ENCODE peak calls at places on chromosomes 11 and 22, in eight cellular contexts. A is stomach, G is sigmoid colon, W is HCT116, B is vagina, T is GM23338, H is spleen, M is esophagus muscularis mucosa. Y is an unnamed sample.

GRCh38 chr22:17943533-17944204 is 80.7 kb downstream of the MICAL3 start:
- DNase-seq in B (no peak), M (no peak), T (no peak), H (no peak), A (no peak), W (no peak), G (no peak), Y (peak)

GRCh38 chr11:18065572-18065971 is 19.5 kb upstream of the TPH1 start:
- DNase-seq in W (no peak), M (no peak), B (no peak), H (peak), A (no peak), T (no peak), G (no peak), Y (no peak)

GRCh38 chr11:69002743-69003231 is 10.3 kb downstream of the MRGPRF start:
- DNase-seq in M (no peak), T (no peak), H (no peak), A (no peak), W (no peak), B (no peak), G (peak), Y (no peak)

GRCh38 chr11:44535201-44535980 is 30.1 kb upstream of the CD82 start:
- DNase-seq in W (no peak), B (no peak), H (no peak), M (no peak), T (no peak), G (no peak), A (no peak), Y (no peak)

GRCh38 chr11:65708451-65708850 is 3.6 kb upstream of the KAT5 start:
- DNase-seq in G (no peak), B (no peak), M (no peak), H (no peak), A (no peak), W (no peak), T (no peak), Y (no peak)

GRCh38 chr22:38114484-38115398 is 4.3 kb upstream of the BAIAP2L2 start:
- DNase-seq in H (peak), B (no peak), T (peak), M (peak), A (peak), G (peak), W (peak), Y (peak)

GRCh38 chr22:40602231-40602630 is 34.3 kb downstream of the MRTFA start:
- DNase-seq in W (no peak), G (no peak), M (no peak), A (no peak), H (no peak), B (no peak), T (no peak), Y (no peak)

GRCh38 chr11:126329644-126330200 is 25.8 kb upstream of the ST3GAL4 start:
- DNase-seq in A (no peak), W (no peak), G (no peak), M (no peak), H (no peak), B (no peak), T (no peak), Y (no peak)

GRCh38 chr11:113148652-113149051 is 165.7 kb upstream of the TTC12 start:
- DNase-seq in W (no peak), H (no peak), B (no peak), A (no peak), G (no peak), M (no peak), T (peak), Y (no peak)

DNA sequence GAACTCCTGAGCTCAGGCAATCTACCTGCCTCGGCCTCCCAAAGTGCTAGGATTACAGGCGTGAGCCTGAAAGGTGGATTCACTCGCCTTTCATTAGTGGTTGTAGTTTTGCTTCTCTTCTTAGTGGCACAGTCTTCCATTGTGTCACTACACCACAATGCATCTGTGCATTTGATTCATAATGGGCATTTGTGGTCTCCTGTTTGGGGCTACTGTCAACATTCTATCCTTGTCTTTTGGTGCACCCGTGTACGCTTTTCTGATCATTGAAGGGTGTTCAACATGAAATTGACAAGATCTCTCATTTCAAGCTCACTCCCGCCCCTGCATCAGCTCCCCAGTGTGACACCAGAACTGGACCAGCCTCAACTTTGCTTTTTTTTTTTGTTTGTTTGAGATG is 2.0 kb upstream of the SYT12 start:
- DNase-seq in H (no peak), M (no peak), B (no peak), T (no peak), W (no peak), A (no peak), G (no peak), Y (no peak)
- H3K27ac ChIP-seq in H (no peak), M (no peak), B (no peak), T (no peak), W (no peak), A (no peak), G (no peak), Y (no peak)

GRCh38 chr11:32891657-32892354 is 805 bp upstream of the QSER1 start:
- DNase-seq in M (no peak), A (no peak), T (peak), H (no peak), G (no peak), W (no peak), B (no peak), Y (peak)

GRCh38 chr11:32893091-32893946 is 708 bp downstream of the QSER1 start:
- DNase-seq in H (peak), T (peak), A (peak), M (no peak), G (peak), B (no peak), W (no peak), Y (peak)

GRCh38 chr11:32895471-32895870 is 2.9 kb downstream of the QSER1 start:
- DNase-seq in G (no peak), H (no peak), W (no peak), M (no peak), B (no peak), A (no peak), T (no peak), Y (no peak)

GRCh38 chr11:32892355-32893090 is at the start of gene QSER1:
- DNase-seq in H (peak), W (no peak), G (peak), T (peak), M (peak), A (peak), B (no peak), Y (peak)

DNA sequence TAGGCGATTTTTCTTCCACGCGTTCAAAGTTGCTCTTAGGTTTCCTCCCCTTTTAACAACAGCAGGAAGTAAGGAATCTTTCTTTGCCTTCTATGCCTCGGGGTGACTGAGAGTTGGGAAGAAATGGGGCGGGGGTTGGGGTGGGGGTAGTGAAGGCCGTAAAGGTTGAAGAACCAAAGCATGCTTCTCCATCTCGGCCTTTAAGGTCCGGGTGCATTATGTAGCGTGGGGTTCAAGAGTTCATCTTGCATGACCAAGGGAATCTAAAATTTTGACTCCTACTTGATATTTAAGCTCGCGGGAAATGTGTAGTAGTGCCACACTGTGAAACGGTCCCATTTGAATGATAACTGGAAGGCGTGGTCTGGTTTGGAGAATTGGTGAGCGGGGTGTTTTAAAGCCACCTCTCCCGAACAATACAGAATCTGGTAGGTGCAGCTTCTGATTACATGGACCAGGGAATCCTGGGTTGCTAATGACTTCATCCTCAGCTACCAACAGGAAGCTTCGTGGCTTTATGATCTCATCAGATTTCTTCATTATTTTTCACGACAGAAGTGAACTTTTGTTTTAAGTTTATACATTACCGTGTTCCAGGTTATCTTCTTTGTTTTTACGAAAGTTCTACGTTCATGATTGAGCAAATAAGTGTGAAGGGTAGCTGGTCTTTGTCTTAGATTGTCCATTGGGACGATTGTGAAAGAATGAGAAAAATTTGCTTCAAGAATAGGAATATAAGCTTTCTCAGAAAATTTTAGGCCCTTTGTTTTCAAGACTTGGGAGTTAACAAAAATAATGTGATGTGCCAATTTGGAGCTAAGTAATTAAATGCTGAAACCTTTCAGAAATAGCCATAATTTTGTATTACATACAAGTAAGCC is 1.6 kb downstream of the QSER1 start:
- DNase-seq in T (peak), B (no peak), A (no peak), G (no peak), H (no peak), M (no peak), W (peak), Y (peak)
- TF ChIP-seq POLR2AphosphoS5 in T (peak), B (no peak), A (no peak), G (peak), H (no peak), M (peak), W (peak), Y (peak)

DNA sequence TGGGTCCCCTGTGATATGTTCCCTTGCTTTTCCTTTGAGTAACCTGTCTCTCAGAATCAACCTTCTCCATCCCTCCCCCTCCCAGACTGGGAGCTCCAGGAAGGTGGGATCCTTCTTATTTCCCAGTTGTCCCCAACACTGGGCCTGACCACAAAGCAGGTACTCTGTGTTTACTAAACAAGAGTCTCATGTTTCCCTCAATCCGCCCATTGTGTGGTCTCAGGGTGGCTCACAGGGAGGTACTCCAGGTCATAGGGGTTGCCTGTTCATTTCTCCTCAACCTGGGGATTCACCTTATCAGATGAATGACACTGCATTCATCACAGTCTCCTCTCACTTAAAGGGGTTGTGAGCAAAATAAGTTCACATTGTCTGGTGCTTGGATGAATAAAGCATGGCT is 26.4 kb upstream of the NAV2 start:
- DNase-seq in W (no peak), B (no peak), G (no peak), H (no peak), M (no peak), T (no peak), A (no peak), Y (no peak)
- H3K27ac ChIP-seq in W (no peak), B (no peak), G (peak), H (no peak), M (no peak), T (no peak), A (no peak), Y (no peak)

GRCh38 chr11:8684600-8685290 is 2.2 kb downstream of the RPL27A start:
- DNase-seq in M (no peak), H (no peak), T (no peak), G (no peak), B (no peak), A (no peak), W (no peak), Y (no peak)
- TF ChIP-seq POLR2AphosphoS5 in M (no peak), H (no peak), T (no peak), G (no peak), B (no peak), A (no peak), W (no peak), Y (no peak)

DNA sequence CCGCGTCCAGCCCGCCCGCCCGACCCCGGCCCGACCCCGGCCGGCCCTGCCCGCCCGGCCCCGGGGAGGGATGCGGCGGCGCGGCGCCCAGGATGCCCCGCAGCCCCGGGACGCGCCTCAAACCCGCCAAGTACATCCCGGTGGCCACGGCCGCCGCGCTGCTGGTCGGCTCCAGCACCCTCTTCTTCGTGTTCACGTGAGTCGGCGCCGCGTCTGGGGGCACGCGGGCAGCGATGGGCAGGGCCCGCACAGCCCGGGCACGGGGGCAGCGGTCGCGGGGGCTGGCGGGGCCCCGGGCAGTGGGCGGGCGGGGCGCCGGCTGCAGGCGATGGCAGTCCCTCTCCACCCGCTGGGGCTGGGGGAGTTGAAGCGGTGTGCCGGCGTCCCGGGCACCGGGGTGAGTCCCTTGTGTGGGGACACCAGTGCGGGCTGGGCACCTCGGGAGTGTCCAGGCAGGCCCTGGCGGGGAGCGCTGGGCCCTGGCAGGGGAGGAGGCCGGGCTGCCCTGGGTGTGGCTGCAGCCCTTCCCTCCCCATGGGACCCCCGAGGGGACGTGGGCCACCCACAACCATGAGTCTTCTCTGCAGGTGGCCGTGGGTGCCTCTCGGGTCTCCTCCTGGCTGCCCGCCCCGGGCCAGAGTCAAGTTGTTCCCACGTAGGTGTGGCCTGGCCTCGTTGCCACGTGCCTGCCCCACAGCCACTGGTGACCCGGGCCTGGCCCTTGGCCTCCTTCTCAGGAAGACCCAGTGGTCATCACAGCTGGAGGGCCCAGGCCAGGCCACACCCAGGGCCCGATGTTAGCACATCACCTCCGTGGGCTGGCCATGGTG is 467 bp downstream of the ZDHHC8 start:
- DNase-seq in B (no peak), T (no peak), G (peak), M (no peak), A (peak), W (no peak), H (peak), Y (no peak)
- H3K27ac ChIP-seq in B (peak), T (no peak), G (peak), M (peak), A (peak), W (peak), H (peak), Y (no peak)

DNA sequence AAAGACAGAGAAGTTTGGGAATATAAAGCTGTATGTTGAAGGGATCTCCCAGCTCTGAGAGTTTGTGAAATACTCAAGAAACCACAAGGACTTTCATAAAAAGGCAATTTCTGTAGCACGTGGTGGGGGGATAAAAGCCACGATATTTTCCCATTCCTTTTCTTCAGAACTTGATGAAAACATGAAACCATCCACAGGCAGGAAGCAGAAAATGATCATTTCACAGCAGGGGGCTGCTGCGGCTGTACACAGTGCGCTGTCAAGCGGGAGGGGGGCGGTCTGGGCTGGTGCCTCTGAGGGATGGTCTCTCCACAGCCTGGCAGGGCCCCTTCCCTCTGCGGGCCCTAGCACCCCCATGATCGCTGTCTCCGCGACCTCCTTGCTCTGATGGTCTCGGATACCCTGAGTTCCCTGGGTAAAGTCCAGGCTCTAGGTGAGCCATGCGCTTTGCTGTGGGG is 423.2 kb downstream of the MN1 start:
- DNase-seq in A (no peak), M (peak), H (no peak), T (no peak), W (no peak), G (no peak), B (no peak), Y (no peak)
- TF ChIP-seq POLR2AphosphoS5 in A (no peak), M (no peak), H (no peak), T (no peak), W (no peak), G (no peak), B (no peak), Y (no peak)

GRCh38 chr11:46353706-46354105 is 6.4 kb downstream of the DGKZ start:
- DNase-seq in B (no peak), H (no peak), A (no peak), T (no peak), M (no peak), W (no peak), G (no peak), Y (no peak)

GRCh38 chr11:46351606-46352005 is 4.3 kb downstream of the DGKZ start:
- DNase-seq in H (no peak), T (no peak), G (no peak), B (no peak), W (no peak), M (no peak), A (no peak), Y (no peak)

GRCh38 chr11:46350695-46351094 is 3.4 kb downstream of the DGKZ start:
- DNase-seq in H (no peak), W (no peak), B (no peak), T (no peak), G (no peak), M (no peak), A (no peak), Y (no peak)

GRCh38 chr11:46351148-46351547 is 3.9 kb downstream of the DGKZ start:
- DNase-seq in B (no peak), A (no peak), W (no peak), G (no peak), M (no peak), H (no peak), T (no peak), Y (no peak)

GRCh38 chr11:46352063-46352841 is 5.0 kb downstream of the DGKZ start:
- DNase-seq in W (no peak), M (no peak), A (peak), G (no peak), B (no peak), T (peak), H (peak), Y (peak)
- H3K27ac ChIP-seq in W (peak), M (peak), A (peak), G (peak), B (peak), T (peak), H (peak), Y (no peak)

DNA sequence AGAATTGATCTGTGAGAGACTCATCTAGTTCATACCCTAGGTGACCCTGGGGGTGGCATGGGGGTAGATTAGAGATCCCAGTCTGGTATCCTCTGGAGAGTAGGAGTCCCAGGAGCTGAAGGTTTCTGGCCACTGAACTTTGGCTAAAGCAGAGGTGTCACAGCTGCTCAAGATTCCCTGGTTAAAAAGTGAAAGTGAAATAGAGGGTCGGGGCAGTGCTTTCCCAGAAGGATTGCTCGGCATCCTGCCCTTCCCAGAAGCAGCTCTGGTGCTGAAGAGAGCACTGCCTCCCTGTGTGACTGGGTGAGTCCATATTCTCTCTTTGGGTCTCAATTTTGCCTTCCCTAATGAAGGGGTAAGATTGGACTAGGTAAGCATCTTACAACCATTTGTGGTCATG is 651 bp downstream of the IL18BP start:
- DNase-seq in G (peak), M (no peak), W (no peak), B (no peak), T (no peak), H (no peak), A (peak), Y (peak)
- TF ChIP-seq POLR2AphosphoS5 in G (no peak), M (no peak), W (no peak), B (no peak), T (no peak), H (no peak), A (no peak), Y (no peak)

DNA sequence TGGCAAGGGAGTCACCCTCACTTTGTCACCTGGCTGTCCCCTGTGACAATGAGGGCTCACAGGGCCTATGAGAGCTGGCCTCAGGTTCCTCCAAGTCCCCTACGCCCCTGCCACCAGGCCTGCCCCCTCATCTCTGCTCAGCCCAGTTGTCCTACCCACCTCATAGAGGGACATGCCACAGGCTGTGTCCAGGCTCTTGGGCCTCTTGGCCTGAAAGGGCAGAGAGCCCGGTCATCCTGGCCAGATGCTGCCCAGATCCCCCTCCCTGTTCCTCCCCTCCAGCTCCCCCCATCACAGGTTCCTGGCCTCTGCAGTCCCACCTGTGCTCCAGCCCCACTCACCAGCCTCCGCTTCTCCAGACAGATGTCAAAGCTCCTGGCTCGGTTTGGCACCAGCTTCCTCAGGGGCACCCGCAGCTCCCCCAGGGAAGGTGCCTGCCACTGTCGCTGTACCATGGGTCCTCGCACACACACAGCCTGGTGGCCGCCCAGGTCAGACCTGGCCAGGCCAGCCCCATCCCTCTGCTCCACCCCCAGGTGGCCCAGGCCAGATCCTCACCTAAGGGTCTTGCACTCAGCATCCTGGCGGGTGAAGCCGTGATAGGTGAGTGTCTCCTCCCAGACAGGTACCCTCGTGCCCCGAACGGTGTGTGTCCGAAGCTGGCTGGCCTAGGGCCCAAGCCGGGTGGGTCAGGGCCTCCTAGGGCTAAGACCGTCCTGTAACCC is 8.2 kb downstream of the NDUFV1 start:
- DNase-seq in T (no peak), A (no peak), H (peak), M (no peak), G (no peak), B (peak), W (no peak), Y (no peak)
- H3K27ac ChIP-seq in T (no peak), A (peak), H (peak), M (no peak), G (no peak), B (peak), W (peak), Y (no peak)

GRCh38 chr22:36405671-36406070 is 17.9 kb upstream of the MYH9 start:
- DNase-seq in G (no peak), T (no peak), H (peak), B (no peak), M (no peak), A (peak), W (no peak), Y (no peak)
- TF ChIP-seq POLR2AphosphoS5 in G (no peak), T (no peak), H (no peak), B (no peak), M (no peak), A (no peak), W (no peak), Y (no peak)